ENCODE peak calls at places on chromosomes 5 and 9, in six cellular contexts. One of them, this sample, is unnamed.
A peak's percentile ranks its signal among the peaks of the same experiment; 100 is the strongest.

GRCh38 chr5:74634611-74635286 is 5.8 kb downstream of the ENC1 start:
- DNase-seq in fibroblast of villous mesenchyme: no peak
- DNase-seq in CD4-positive, alpha-beta T cell: no peak
- DNase-seq in nephron progenitor cell: no peak
- DNase-seq in uterus: no peak
- DNase-seq in kidney: no peak
- DNase-seq in this sample: no peak

GRCh38 chr9:135294826-135295225 is 184.8 kb upstream of the PPP1R26 start:
- DNase-seq in uterus: no peak
- DNase-seq in kidney: peak; percentile 26
- DNase-seq in nephron progenitor cell: no peak
- DNase-seq in CD4-positive, alpha-beta T cell: no peak
- DNase-seq in fibroblast of villous mesenchyme: no peak
- DNase-seq in this sample: no peak

GRCh38 chr9:27368317-27368985 is 71.5 kb upstream of the EQTN start:
- DNase-seq in CD4-positive, alpha-beta T cell: no peak
- DNase-seq in nephron progenitor cell: no peak
- DNase-seq in uterus: no peak
- DNase-seq in kidney: no peak
- DNase-seq in fibroblast of villous mesenchyme: peak; percentile 84
- DNase-seq in this sample: no peak

GRCh38 chr9:389758-390157 is 175.1 kb downstream of the DOCK8 start:
- DNase-seq in CD4-positive, alpha-beta T cell: no peak
- DNase-seq in fibroblast of villous mesenchyme: no peak
- DNase-seq in kidney: no peak
- DNase-seq in uterus: no peak
- DNase-seq in nephron progenitor cell: no peak
- DNase-seq in this sample: no peak

GRCh38 chr9:125649315-125649714 is 57.7 kb downstream of the MAPKAP1 start:
- DNase-seq in kidney: no peak
- DNase-seq in fibroblast of villous mesenchyme: peak; percentile 57
- DNase-seq in uterus: no peak
- DNase-seq in CD4-positive, alpha-beta T cell: no peak
- DNase-seq in nephron progenitor cell: no peak
- DNase-seq in this sample: no peak

GRCh38 chr5:127886141-127886540 is 182.9 kb downstream of the CCDC192 start:
- DNase-seq in fibroblast of villous mesenchyme: no peak
- DNase-seq in kidney: no peak
- DNase-seq in nephron progenitor cell: no peak
- DNase-seq in CD4-positive, alpha-beta T cell: no peak
- DNase-seq in uterus: no peak
- DNase-seq in this sample: no peak

GRCh38 chr5:61467766-61468482 is 135.9 kb downstream of the ZSWIM6 start:
- DNase-seq in CD4-positive, alpha-beta T cell: no peak
- DNase-seq in kidney: no peak
- DNase-seq in nephron progenitor cell: no peak
- DNase-seq in uterus: no peak
- DNase-seq in fibroblast of villous mesenchyme: peak; percentile 78
- DNase-seq in this sample: no peak

GRCh38 chr9:79384506-79384905 is 187.3 kb upstream of the TLE4 start:
- DNase-seq in CD4-positive, alpha-beta T cell: no peak
- DNase-seq in fibroblast of villous mesenchyme: no peak
- DNase-seq in nephron progenitor cell: no peak
- DNase-seq in kidney: no peak
- DNase-seq in uterus: no peak
- DNase-seq in this sample: no peak

GRCh38 chr9:109914280-109915027 is 134.5 kb downstream of the PALM2AKAP2 start:
- DNase-seq in kidney: no peak
- DNase-seq in fibroblast of villous mesenchyme: peak; percentile 93
- DNase-seq in uterus: no peak
- DNase-seq in CD4-positive, alpha-beta T cell: no peak
- DNase-seq in nephron progenitor cell: no peak
- DNase-seq in this sample: no peak

GRCh38 chr5:1368236-1368635 is 23.3 kb upstream of the CLPTM1L start:
- DNase-seq in kidney: peak; percentile 37
- DNase-seq in uterus: no peak
- DNase-seq in fibroblast of villous mesenchyme: no peak
- DNase-seq in CD4-positive, alpha-beta T cell: no peak
- DNase-seq in nephron progenitor cell: no peak
- DNase-seq in this sample: no peak

GRCh38 chr5:10161778-10162177 is 87.9 kb downstream of the ATPSCKMT start:
- DNase-seq in nephron progenitor cell: no peak
- DNase-seq in kidney: no peak
- DNase-seq in uterus: no peak
- DNase-seq in fibroblast of villous mesenchyme: no peak
- DNase-seq in CD4-positive, alpha-beta T cell: no peak
- DNase-seq in this sample: no peak

GRCh38 chr5:95818181-95819147 is 4.1 kb downstream of the GLRX start:
- DNase-seq in nephron progenitor cell: no peak
- DNase-seq in CD4-positive, alpha-beta T cell: no peak
- DNase-seq in uterus: no peak
- DNase-seq in kidney: no peak
- DNase-seq in fibroblast of villous mesenchyme: no peak
- DNase-seq in this sample: no peak

GRCh38 chr5:95815143-95815729 is 7.3 kb downstream of the GLRX start:
- DNase-seq in uterus: no peak
- DNase-seq in fibroblast of villous mesenchyme: no peak
- DNase-seq in nephron progenitor cell: no peak
- DNase-seq in CD4-positive, alpha-beta T cell: no peak
- DNase-seq in kidney: no peak
- DNase-seq in this sample: no peak

GRCh38 chr5:95816341-95816740 is 6.2 kb downstream of the GLRX start:
- DNase-seq in nephron progenitor cell: no peak
- DNase-seq in kidney: no peak
- DNase-seq in CD4-positive, alpha-beta T cell: no peak
- DNase-seq in uterus: no peak
- DNase-seq in fibroblast of villous mesenchyme: no peak
- DNase-seq in this sample: no peak

GRCh38 chr5:95816803-95817202 is 5.7 kb downstream of the GLRX start:
- DNase-seq in nephron progenitor cell: no peak
- DNase-seq in CD4-positive, alpha-beta T cell: no peak
- DNase-seq in kidney: no peak
- DNase-seq in fibroblast of villous mesenchyme: no peak
- DNase-seq in uterus: no peak
- DNase-seq in this sample: no peak

GRCh38 chr5:95817430-95817829 is 5.1 kb downstream of the GLRX start:
- DNase-seq in kidney: no peak
- DNase-seq in CD4-positive, alpha-beta T cell: no peak
- DNase-seq in uterus: no peak
- DNase-seq in nephron progenitor cell: peak; percentile 37
- DNase-seq in fibroblast of villous mesenchyme: peak; percentile 71
- DNase-seq in this sample: no peak
- TF ChIP-seq CTCF in kidney: no peak
- TF ChIP-seq CTCF in CD4-positive, alpha-beta T cell: no peak
- TF ChIP-seq CTCF in uterus: no peak
- TF ChIP-seq CTCF in nephron progenitor cell: no peak
- TF ChIP-seq CTCF in fibroblast of villous mesenchyme: no peak
- TF ChIP-seq CTCF in this sample: no peak

GRCh38 chr9:4796530-4796929 is 3.8 kb downstream of the RCL1 start:
- DNase-seq in nephron progenitor cell: no peak
- DNase-seq in uterus: no peak
- DNase-seq in CD4-positive, alpha-beta T cell: no peak
- DNase-seq in fibroblast of villous mesenchyme: no peak
- DNase-seq in kidney: no peak
- DNase-seq in this sample: no peak

GRCh38 chr9:4788703-4789102 is 4.0 kb upstream of the RCL1 start:
- DNase-seq in kidney: no peak
- DNase-seq in fibroblast of villous mesenchyme: no peak
- DNase-seq in CD4-positive, alpha-beta T cell: no peak
- DNase-seq in uterus: no peak
- DNase-seq in nephron progenitor cell: no peak
- DNase-seq in this sample: no peak

GRCh38 chr9:4792054-4792571 is 631 bp upstream of the RCL1 start:
- DNase-seq in nephron progenitor cell: peak; percentile 9
- DNase-seq in CD4-positive, alpha-beta T cell: no peak
- DNase-seq in kidney: no peak
- DNase-seq in fibroblast of villous mesenchyme: no peak
- DNase-seq in uterus: no peak
- DNase-seq in this sample: no peak

GRCh38 chr9:4793412-4794005 is 765 bp downstream of the RCL1 start:
- DNase-seq in nephron progenitor cell: no peak
- DNase-seq in fibroblast of villous mesenchyme: peak; percentile 62
- DNase-seq in CD4-positive, alpha-beta T cell: no peak
- DNase-seq in uterus: no peak
- DNase-seq in kidney: no peak
- DNase-seq in this sample: no peak

DNA sequence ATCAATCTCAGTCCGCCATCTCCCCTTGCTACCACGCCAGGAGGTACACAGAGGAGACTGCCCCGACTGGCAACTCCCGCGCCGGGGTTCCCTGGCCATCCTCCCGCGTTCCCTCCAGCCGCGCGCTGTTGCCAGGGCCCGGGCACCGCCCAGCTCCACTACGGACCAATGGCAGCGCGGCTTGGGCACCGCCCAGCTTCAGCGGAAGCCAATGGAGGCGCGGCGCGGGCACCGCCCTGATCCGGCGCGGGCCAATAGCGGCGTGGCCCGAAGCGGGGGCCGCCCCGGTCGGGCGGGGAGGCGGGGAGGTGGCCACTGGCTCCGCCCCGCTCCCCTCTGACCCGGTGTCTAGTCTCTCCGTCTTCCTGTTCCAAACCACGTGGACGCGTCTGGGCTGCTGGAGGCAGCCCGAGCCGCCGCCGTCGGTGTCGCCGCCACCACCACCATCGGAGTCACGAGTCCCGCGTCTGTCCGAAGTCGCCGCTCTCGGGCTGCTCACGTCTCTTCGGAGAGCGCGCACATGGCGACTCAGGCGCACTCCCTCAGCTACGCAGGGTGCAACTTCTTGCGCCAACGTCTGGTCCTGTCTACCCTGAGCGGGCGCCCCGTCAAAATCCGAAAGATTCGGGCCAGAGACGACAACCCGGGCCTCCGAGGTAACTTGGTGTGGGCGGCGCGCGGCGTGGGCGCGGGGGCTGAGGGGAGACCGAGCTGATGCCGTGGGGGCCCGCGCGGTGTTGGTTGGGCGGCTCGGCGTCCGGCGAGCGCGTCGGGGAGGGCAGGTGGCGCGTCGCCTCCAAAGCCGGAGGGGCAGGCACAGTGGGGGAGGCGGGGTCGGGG is at the start of gene RCL1:
- DNase-seq in kidney: peak; percentile 98
- DNase-seq in uterus: peak; percentile 97
- DNase-seq in CD4-positive, alpha-beta T cell: peak; percentile 93
- DNase-seq in nephron progenitor cell: peak; percentile 96
- DNase-seq in fibroblast of villous mesenchyme: peak; percentile 94
- DNase-seq in this sample: peak; percentile 94
- TF ChIP-seq CTCF in kidney: no peak
- TF ChIP-seq CTCF in uterus: no peak
- TF ChIP-seq CTCF in CD4-positive, alpha-beta T cell: no peak
- TF ChIP-seq CTCF in nephron progenitor cell: no peak
- TF ChIP-seq CTCF in fibroblast of villous mesenchyme: no peak
- TF ChIP-seq CTCF in this sample: no peak

GRCh38 chr5:180803181-180804128 is 849 bp upstream of the MGAT1 start:
- DNase-seq in CD4-positive, alpha-beta T cell: peak; percentile 86
- DNase-seq in uterus: peak; percentile 58
- DNase-seq in nephron progenitor cell: no peak
- DNase-seq in fibroblast of villous mesenchyme: peak; percentile 46
- DNase-seq in kidney: peak; percentile 91
- DNase-seq in this sample: no peak
- TF ChIP-seq CTCF in CD4-positive, alpha-beta T cell: no peak
- TF ChIP-seq CTCF in uterus: no peak
- TF ChIP-seq CTCF in nephron progenitor cell: no peak
- TF ChIP-seq CTCF in fibroblast of villous mesenchyme: peak; percentile 28
- TF ChIP-seq CTCF in kidney: no peak
- TF ChIP-seq CTCF in this sample: no peak

DNA sequence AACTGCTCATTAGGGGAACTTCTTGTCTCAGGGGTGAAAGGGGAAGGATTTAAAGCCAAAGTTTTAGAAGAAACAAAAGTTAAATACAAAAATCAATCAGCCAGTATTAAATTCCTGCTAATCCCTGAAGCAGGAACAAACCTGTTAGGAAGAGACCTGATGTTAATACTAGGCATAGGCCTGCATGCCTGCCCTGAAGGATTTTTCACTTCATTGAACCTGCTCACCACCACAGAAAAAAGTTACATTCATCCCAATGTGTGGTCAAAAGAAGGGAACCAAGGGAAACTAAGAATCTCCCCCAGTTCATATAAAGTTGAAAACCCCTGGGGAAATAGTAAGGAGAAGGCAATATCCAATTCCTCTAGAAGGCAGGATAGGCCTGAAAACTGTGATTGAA is 9.4 kb upstream of the RNF180 start:
- DNase-seq in uterus: no peak
- DNase-seq in fibroblast of villous mesenchyme: no peak
- DNase-seq in nephron progenitor cell: no peak
- DNase-seq in kidney: no peak
- DNase-seq in CD4-positive, alpha-beta T cell: no peak
- DNase-seq in this sample: no peak
- TF ChIP-seq CTCF in uterus: no peak
- TF ChIP-seq CTCF in fibroblast of villous mesenchyme: no peak
- TF ChIP-seq CTCF in nephron progenitor cell: no peak
- TF ChIP-seq CTCF in kidney: no peak
- TF ChIP-seq CTCF in CD4-positive, alpha-beta T cell: no peak
- TF ChIP-seq CTCF in this sample: no peak

GRCh38 chr9:31615964-31616363 is 768.5 kb upstream of the ACO1 start:
- DNase-seq in fibroblast of villous mesenchyme: no peak
- DNase-seq in kidney: no peak
- DNase-seq in uterus: no peak
- DNase-seq in nephron progenitor cell: no peak
- DNase-seq in CD4-positive, alpha-beta T cell: no peak
- DNase-seq in this sample: no peak
- TF ChIP-seq CTCF in fibroblast of villous mesenchyme: no peak
- TF ChIP-seq CTCF in kidney: no peak
- TF ChIP-seq CTCF in uterus: no peak
- TF ChIP-seq CTCF in nephron progenitor cell: no peak
- TF ChIP-seq CTCF in CD4-positive, alpha-beta T cell: no peak
- TF ChIP-seq CTCF in this sample: no peak

DNA sequence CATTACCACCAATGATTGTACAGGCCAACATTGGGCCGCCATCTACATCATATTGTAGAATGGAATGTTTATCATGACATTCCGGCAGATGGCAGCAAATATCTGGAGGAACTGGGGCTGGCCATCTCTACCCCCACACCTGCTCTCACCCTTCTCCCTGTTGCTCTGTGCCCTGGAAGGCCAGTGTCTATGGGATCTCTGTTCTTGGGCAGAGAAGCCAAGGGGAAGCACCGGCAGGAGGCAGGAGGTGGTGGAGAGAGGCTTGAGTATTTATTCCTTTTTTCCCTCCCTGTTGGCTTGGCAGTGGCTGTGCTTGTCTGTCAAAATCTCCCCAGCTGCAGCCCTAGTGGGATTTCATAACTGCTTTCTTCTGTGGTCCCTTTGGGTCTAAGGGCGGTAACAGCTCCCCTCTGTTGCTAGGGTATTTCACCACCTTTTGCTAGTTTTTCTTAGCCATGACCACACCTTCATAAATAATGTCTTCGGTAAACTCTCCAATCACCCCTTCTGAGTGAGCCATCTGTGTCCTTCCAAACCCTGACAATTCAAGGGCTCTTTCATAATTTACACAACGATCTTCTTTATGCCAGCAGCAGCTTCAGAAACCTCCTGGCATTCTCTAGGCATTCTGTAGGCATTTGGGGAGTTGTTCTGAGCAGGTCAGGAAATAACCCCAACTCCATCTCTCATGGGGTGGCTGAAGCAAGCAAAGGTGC is 225.8 kb downstream of the MELK start:
- DNase-seq in fibroblast of villous mesenchyme: no peak
- DNase-seq in kidney: no peak
- DNase-seq in nephron progenitor cell: peak; percentile 31
- DNase-seq in CD4-positive, alpha-beta T cell: no peak
- DNase-seq in uterus: no peak
- DNase-seq in this sample: no peak
- TF ChIP-seq CTCF in fibroblast of villous mesenchyme: no peak
- TF ChIP-seq CTCF in kidney: no peak
- TF ChIP-seq CTCF in nephron progenitor cell: peak; percentile 36
- TF ChIP-seq CTCF in CD4-positive, alpha-beta T cell: no peak
- TF ChIP-seq CTCF in uterus: no peak
- TF ChIP-seq CTCF in this sample: no peak

This sample was measured in progenitor cell of endocrine pancreas.